ENCODE peak calls at places on chromosomes 16 and 17, in ten cellular contexts. L is HFFc6; I is CD4-positive, alpha-beta T cell; X is epithelial cell of esophagus; C is HCT116; N is astrocyte of the spinal cord; J is lung; W is GM20000; Y is cardiac muscle cell; H is SK-N-SH. T is an unnamed sample.
A peak's percentile ranks its signal among the peaks of the same experiment; 100 is the strongest.

GRCh38 chr17:32927724-32928526 is at the start of gene TMEM98:
- DNase-seq in L (no peak), I (no peak), X (no peak), C (no peak), N (no peak), J (no peak), W (peak; percentile 45), Y (peak; percentile 75), H (peak; percentile 89), T (no peak)

GRCh38 chr16:85583491-85584181 is 29.5 kb upstream of the GSE1 start:
- DNase-seq in L (peak; percentile 84), I (no peak), X (peak; percentile 13), C (no peak), N (peak; percentile 26), J (no peak), W (no peak), Y (no peak), H (peak; percentile 69), T (no peak)

GRCh38 chr17:76926237-76926866 is 58.1 kb downstream of the MGAT5B start:
- DNase-seq in L (no peak), I (no peak), X (no peak), C (no peak), N (no peak), J (no peak), W (no peak), Y (no peak), H (no peak), T (no peak)

GRCh38 chr17:385195-385835 is 32.7 kb upstream of the RPH3AL start:
- DNase-seq in L (no peak), I (no peak), X (peak; percentile 10), C (no peak), N (no peak), J (peak; percentile 60), W (peak; percentile 56), Y (peak; percentile 62), H (peak; percentile 74), T (no peak)

GRCh38 chr17:1040216-1040600 is 43.3 kb downstream of the TIMM22 start:
- DNase-seq in L (no peak), I (no peak), X (no peak), C (no peak), N (no peak), J (no peak), W (no peak), Y (no peak), H (no peak), T (no peak)

GRCh38 chr17:78819402-78819801 is 21.2 kb downstream of the USP36 start:
- DNase-seq in L (no peak), I (no peak), X (no peak), C (no peak), N (no peak), J (no peak), W (no peak), Y (no peak), H (no peak), T (no peak)

GRCh38 chr17:34703533-34703932 is 124.2 kb downstream of the TMEM132E start:
- DNase-seq in L (no peak), I (no peak), X (peak; percentile 40), C (no peak), N (no peak), J (no peak), W (no peak), Y (peak; percentile 92), H (no peak), T (no peak)

GRCh38 chr17:77409282-77410161 is 268.8 kb downstream of the SEC14L1 start:
- DNase-seq in L (peak; percentile 28), I (no peak), X (peak; percentile 57), C (no peak), N (peak; percentile 77), J (no peak), W (no peak), Y (peak; percentile 77), H (no peak), T (no peak)

GRCh38 chr16:80573700-80574120 is 32.9 kb downstream of the DYNLRB2 start:
- DNase-seq in L (no peak), I (no peak), X (no peak), C (no peak), N (no peak), J (no peak), W (no peak), Y (no peak), H (no peak), T (no peak)

GRCh38 chr16:30090607-30091332 is 954 bp downstream of the TBX6 start:
- DNase-seq in L (no peak), I (no peak), X (no peak), C (no peak), N (no peak), J (no peak), W (no peak), Y (no peak), H (no peak), T (no peak)

DNA sequence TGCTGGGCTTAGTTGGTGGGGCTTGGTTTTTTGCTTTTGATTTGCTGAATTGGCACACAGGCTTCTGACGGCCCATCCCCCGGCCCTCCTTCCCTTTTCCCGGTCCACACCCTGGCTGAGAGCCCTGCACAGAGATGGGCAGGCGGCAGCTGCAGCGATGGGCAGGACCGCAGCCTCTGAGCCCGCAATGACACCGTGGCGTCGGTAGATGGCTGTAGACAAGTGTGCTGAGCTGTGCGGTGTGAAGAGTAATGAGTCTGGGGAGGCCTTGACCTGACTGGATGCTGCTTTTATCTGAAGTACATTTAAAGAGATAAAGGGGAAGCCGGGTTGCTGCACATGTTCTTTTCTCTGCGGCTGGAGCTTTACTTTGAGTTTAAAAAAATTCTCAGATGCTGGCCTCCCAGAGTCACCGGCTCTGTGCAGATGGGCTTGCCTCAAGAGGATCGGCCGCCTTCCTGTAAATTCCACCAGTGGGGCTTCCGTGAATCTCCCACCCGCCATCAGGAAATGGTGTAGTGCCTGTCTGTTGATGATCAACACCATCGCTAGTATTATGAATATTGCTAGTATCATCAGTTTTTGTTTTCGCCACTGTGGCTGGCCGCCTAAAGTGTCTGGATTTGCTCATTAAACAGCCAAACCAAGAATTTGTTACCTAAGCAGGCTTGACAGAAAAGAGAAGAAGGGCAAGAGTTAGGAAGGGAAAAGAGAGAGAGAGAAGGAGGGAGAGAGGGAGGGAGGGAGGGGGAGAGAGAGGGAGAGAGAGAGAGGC is 245.6 kb upstream of the RBFOX1 start:
- DNase-seq in L (no peak), I (no peak), X (no peak), C (no peak), N (no peak), J (peak; percentile 28), W (no peak), Y (peak; percentile 79), H (peak; percentile 55), T (no peak)
- TF ChIP-seq CTCF in L (no peak), I (no peak), X (no peak), C (no peak), N (no peak), J (no peak), W (no peak), Y (no peak), H (no peak), T (no peak)

DNA sequence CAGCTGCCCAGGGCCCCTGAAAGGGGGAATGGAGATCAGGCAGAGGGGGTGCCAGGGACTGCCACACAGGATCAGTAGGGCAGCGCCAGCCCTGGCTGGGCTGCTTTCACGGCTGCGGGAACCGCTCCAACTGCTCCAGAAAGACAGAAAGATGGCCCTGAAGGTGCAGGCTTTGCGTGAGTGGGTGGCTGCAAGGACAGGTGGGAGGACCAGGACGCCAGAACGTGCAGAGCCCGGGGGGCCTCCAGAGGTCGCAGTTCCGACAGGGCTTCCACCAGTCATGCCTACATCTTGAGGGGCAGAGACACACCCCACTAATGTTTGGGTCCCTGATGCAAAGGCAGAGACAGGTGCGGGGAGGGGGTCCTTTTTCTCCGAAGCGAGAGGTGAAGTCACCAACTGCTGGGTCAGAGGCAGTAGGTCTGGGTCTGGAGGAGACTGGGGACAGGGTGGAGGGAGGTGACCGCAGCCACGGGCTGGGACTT is 790 bp upstream of the ATP6V0C start:
- DNase-seq in L (no peak), I (peak; percentile 36), X (no peak), C (no peak), N (no peak), J (peak; percentile 32), W (peak; percentile 58), Y (no peak), H (peak; percentile 58), T (peak; percentile 53)
- TF ChIP-seq CTCF in L (peak; percentile 39), I (no peak), X (no peak), C (no peak), N (no peak), J (no peak), W (no peak), Y (no peak), H (peak; percentile 26), T (peak; percentile 31)

GRCh38 chr16:15055141-15056053 is 477 bp downstream of the NTAN1 start:
- DNase-seq in L (no peak), I (peak; percentile 68), X (no peak), C (no peak), N (peak; percentile 29), J (peak; percentile 51), W (peak; percentile 40), Y (no peak), H (no peak), T (no peak)
- TF ChIP-seq CTCF in L (peak; percentile 53), I (peak; percentile 25), X (no peak), C (no peak), N (peak; percentile 25), J (no peak), W (no peak), Y (no peak), H (peak; percentile 36), T (peak; percentile 11)

GRCh38 chr17:82320956-82321927 is 3.8 kb upstream of the CD7 start:
- DNase-seq in L (no peak), I (peak; percentile 55), X (peak; percentile 24), C (no peak), N (no peak), J (no peak), W (peak; percentile 89), Y (peak; percentile 57), H (peak; percentile 95), T (peak; percentile 83)

GRCh38 chr17:82323514-82324234 is 6.3 kb upstream of the CD7 start:
- DNase-seq in L (no peak), I (no peak), X (no peak), C (no peak), N (no peak), J (no peak), W (no peak), Y (no peak), H (no peak), T (no peak)

GRCh38 chr17:82322526-82323453 is 5.4 kb upstream of the CD7 start:
- DNase-seq in L (no peak), I (no peak), X (no peak), C (no peak), N (no peak), J (no peak), W (no peak), Y (no peak), H (no peak), T (no peak)

GRCh38 chr17:82320140-82320840 is 2.9 kb upstream of the CD7 start:
- DNase-seq in L (no peak), I (no peak), X (no peak), C (no peak), N (no peak), J (no peak), W (no peak), Y (no peak), H (peak; percentile 82), T (no peak)

DNA sequence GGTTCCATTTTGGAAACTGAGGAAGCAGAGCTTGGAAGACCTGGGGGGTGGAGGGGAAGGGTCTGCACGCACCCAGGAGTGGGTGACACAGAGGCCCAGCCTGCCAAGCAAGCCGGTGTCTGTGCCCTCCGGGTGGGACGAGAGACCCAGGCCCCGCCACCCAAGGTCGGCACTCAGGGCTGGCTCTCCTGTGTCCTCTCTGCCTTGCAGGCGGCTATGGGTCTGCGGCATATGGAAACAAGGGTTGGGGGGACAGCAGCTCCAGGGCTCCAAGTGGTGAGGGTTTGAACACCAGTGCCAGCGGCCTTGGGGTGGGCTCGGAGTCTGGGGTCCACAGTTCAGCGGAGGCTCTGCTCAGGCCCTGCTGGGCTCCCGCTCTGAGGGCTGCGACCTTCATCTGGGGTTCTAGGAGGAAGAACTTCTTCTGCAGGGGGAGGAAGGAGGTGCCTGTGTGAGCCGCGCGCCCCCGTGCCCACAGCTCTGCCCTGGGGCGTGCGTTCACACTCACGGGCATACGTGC is 4.6 kb upstream of the CD7 start:
- DNase-seq in L (no peak), I (no peak), X (no peak), C (no peak), N (no peak), J (no peak), W (no peak), Y (no peak), H (no peak), T (no peak)
- TF ChIP-seq CTCF in L (no peak), I (no peak), X (no peak), C (no peak), N (no peak), J (no peak), W (no peak), Y (no peak), H (no peak), T (no peak)